ENCODE peak calls at places on chromosomes 4 and X, in eight cellular contexts. L is activated naive CD4-positive, alpha-beta T cell; O is stimulated activated CD4-positive, alpha-beta T cell treated with anti-CD3 and anti-CD28 coated beads, Interleukin-15, amount 100 ng/mL, for 1 hour; I is cerebellar cortex; J is esophagus squamous epithelium; K is T-cell; M is activated CD4-positive, alpha-beta memory T cell treated with anti-CD3 and anti-CD28 coated beads, Interleukin-2, amount 10 ng/mL, durations not matched to agents 7 days and 5 days; Z is tibial artery. E is an unnamed sample.

GRCh38 chrX:22300130-22300529 is 27.4 kb downstream of the CBLL2 start:
- DNase-seq in Z (peak), L (no peak), J (no peak), K (no peak), I (peak), M (no peak), O (no peak), E (no peak)

GRCh38 chrX:34578237-34578636 is 78.8 kb downstream of the TMEM47 start:
- DNase-seq in I (no peak), O (no peak), L (no peak), M (no peak), Z (no peak), J (no peak), K (no peak), E (no peak)

GRCh38 chr4:37748546-37748945 is 62.4 kb upstream of the RELL1 start:
- DNase-seq in L (no peak), M (no peak), I (peak), K (no peak), J (no peak), Z (no peak), O (no peak), E (peak)

GRCh38 chr4:23903859-23904438 is 14.1 kb upstream of the PPARGC1A start:
- DNase-seq in J (no peak), O (no peak), L (no peak), I (peak), K (no peak), Z (peak), M (no peak), E (no peak)

GRCh38 chr4:35164063-35164462 is 1080.3 kb downstream of the ARAP2 start:
- DNase-seq in K (no peak), I (no peak), L (no peak), M (no peak), Z (no peak), O (no peak), J (no peak), E (no peak)

GRCh38 chr4:7055111-7055989 is 12.2 kb downstream of the TADA2B start:
- DNase-seq in O (no peak), I (no peak), K (no peak), Z (no peak), J (no peak), L (no peak), M (no peak), E (no peak)

GRCh38 chr4:6983500-6984142 is 59.6 kb upstream of the TADA2B start:
- DNase-seq in Z (no peak), M (no peak), O (no peak), L (no peak), I (no peak), J (no peak), K (no peak), E (no peak)

GRCh38 chr4:73776363-73776762 is 36.0 kb downstream of the CXCL8 start:
- DNase-seq in J (no peak), L (no peak), K (no peak), O (no peak), Z (no peak), I (peak), M (no peak), E (no peak)

GRCh38 chr4:174669278-174669677 is 147.0 kb upstream of the HPGD start:
- DNase-seq in Z (no peak), L (no peak), J (no peak), K (no peak), M (no peak), I (no peak), O (no peak), E (no peak)

GRCh38 chr4:140296335-140296753 is 77.1 kb upstream of the SCOC start:
- DNase-seq in J (peak), I (peak), L (no peak), M (no peak), K (no peak), O (no peak), Z (peak), E (no peak)

E was measured in DND-41.